ENCODE peak calls at places on chromosomes 13 and 19, in seven cellular contexts. One of them, this sample, is unnamed.

GRCh38 chr13:111853146-111853545 is 213.8 kb upstream of the SOX1 start:
- DNase-seq in adipocyte: no peak
- DNase-seq in B cell: no peak
- DNase-seq in EL: no peak
- DNase-seq in IMR-90: no peak
- DNase-seq in stimulated activated CD8-positive, alpha-beta memory T cell treated with anti-CD3 and anti-CD28 coated beads, Interleukin-2, amount 100 ng/mL, for 1 hour: no peak
- DNase-seq in stimulated activated CD4-positive, alpha-beta T cell treated with anti-CD3 and anti-CD28 coated beads, Interleukin-2, amount 100 ng/mL, for 48 hours: no peak
- DNase-seq in this sample: no peak

GRCh38 chr13:23776698-23777570 is 112.3 kb downstream of the MIPEP start:
- DNase-seq in adipocyte: no peak
- DNase-seq in B cell: peak
- DNase-seq in EL: no peak
- DNase-seq in IMR-90: no peak
- DNase-seq in stimulated activated CD8-positive, alpha-beta memory T cell treated with anti-CD3 and anti-CD28 coated beads, Interleukin-2, amount 100 ng/mL, for 1 hour: no peak
- DNase-seq in stimulated activated CD4-positive, alpha-beta T cell treated with anti-CD3 and anti-CD28 coated beads, Interleukin-2, amount 100 ng/mL, for 48 hours: no peak
- DNase-seq in this sample: no peak

GRCh38 chr19:6418562-6418932 is 6.1 kb downstream of the KHSRP start:
- DNase-seq in adipocyte: no peak
- DNase-seq in B cell: no peak
- DNase-seq in EL: no peak
- DNase-seq in IMR-90: no peak
- DNase-seq in stimulated activated CD8-positive, alpha-beta memory T cell treated with anti-CD3 and anti-CD28 coated beads, Interleukin-2, amount 100 ng/mL, for 1 hour: no peak
- DNase-seq in stimulated activated CD4-positive, alpha-beta T cell treated with anti-CD3 and anti-CD28 coated beads, Interleukin-2, amount 100 ng/mL, for 48 hours: no peak
- DNase-seq in this sample: no peak

GRCh38 chr13:32537580-32538233 is 888 bp downstream of the N4BP2L2 start:
- DNase-seq in adipocyte: no peak
- DNase-seq in B cell: no peak
- DNase-seq in EL: peak
- DNase-seq in IMR-90: no peak
- DNase-seq in stimulated activated CD8-positive, alpha-beta memory T cell treated with anti-CD3 and anti-CD28 coated beads, Interleukin-2, amount 100 ng/mL, for 1 hour: peak
- DNase-seq in stimulated activated CD4-positive, alpha-beta T cell treated with anti-CD3 and anti-CD28 coated beads, Interleukin-2, amount 100 ng/mL, for 48 hours: peak
- DNase-seq in this sample: peak

GRCh38 chr19:5103812-5104410 is 135.0 kb downstream of the KDM4B start:
- DNase-seq in adipocyte: no peak
- DNase-seq in B cell: no peak
- DNase-seq in EL: no peak
- DNase-seq in IMR-90: no peak
- DNase-seq in stimulated activated CD8-positive, alpha-beta memory T cell treated with anti-CD3 and anti-CD28 coated beads, Interleukin-2, amount 100 ng/mL, for 1 hour: no peak
- DNase-seq in stimulated activated CD4-positive, alpha-beta T cell treated with anti-CD3 and anti-CD28 coated beads, Interleukin-2, amount 100 ng/mL, for 48 hours: no peak
- DNase-seq in this sample: no peak

GRCh38 chr13:105333416-105333815 is 1202.0 kb downstream of the EFNB2 start:
- DNase-seq in adipocyte: peak
- DNase-seq in B cell: no peak
- DNase-seq in EL: peak
- DNase-seq in IMR-90: peak
- DNase-seq in stimulated activated CD8-positive, alpha-beta memory T cell treated with anti-CD3 and anti-CD28 coated beads, Interleukin-2, amount 100 ng/mL, for 1 hour: no peak
- DNase-seq in stimulated activated CD4-positive, alpha-beta T cell treated with anti-CD3 and anti-CD28 coated beads, Interleukin-2, amount 100 ng/mL, for 48 hours: no peak
- DNase-seq in this sample: no peak

GRCh38 chr13:47251771-47252170 is 354.9 kb upstream of the HTR2A start:
- DNase-seq in adipocyte: no peak
- DNase-seq in B cell: no peak
- DNase-seq in EL: no peak
- DNase-seq in IMR-90: no peak
- DNase-seq in stimulated activated CD8-positive, alpha-beta memory T cell treated with anti-CD3 and anti-CD28 coated beads, Interleukin-2, amount 100 ng/mL, for 1 hour: no peak
- DNase-seq in stimulated activated CD4-positive, alpha-beta T cell treated with anti-CD3 and anti-CD28 coated beads, Interleukin-2, amount 100 ng/mL, for 48 hours: no peak
- DNase-seq in this sample: peak

GRCh38 chr13:76425930-76426329 is 460.3 kb downstream of the KCTD12 start:
- DNase-seq in adipocyte: peak
- DNase-seq in B cell: no peak
- DNase-seq in EL: no peak
- DNase-seq in IMR-90: peak
- DNase-seq in stimulated activated CD8-positive, alpha-beta memory T cell treated with anti-CD3 and anti-CD28 coated beads, Interleukin-2, amount 100 ng/mL, for 1 hour: no peak
- DNase-seq in stimulated activated CD4-positive, alpha-beta T cell treated with anti-CD3 and anti-CD28 coated beads, Interleukin-2, amount 100 ng/mL, for 48 hours: no peak
- DNase-seq in this sample: peak

GRCh38 chr13:74047925-74048324 is 86.3 kb downstream of the KLF12 start:
- DNase-seq in adipocyte: peak
- DNase-seq in B cell: no peak
- DNase-seq in EL: peak
- DNase-seq in IMR-90: no peak
- DNase-seq in stimulated activated CD8-positive, alpha-beta memory T cell treated with anti-CD3 and anti-CD28 coated beads, Interleukin-2, amount 100 ng/mL, for 1 hour: no peak
- DNase-seq in stimulated activated CD4-positive, alpha-beta T cell treated with anti-CD3 and anti-CD28 coated beads, Interleukin-2, amount 100 ng/mL, for 48 hours: no peak
- DNase-seq in this sample: peak

GRCh38 chr19:10305139-10305806 is 4.3 kb downstream of the ZGLP1 start:
- DNase-seq in adipocyte: peak
- DNase-seq in B cell: no peak
- DNase-seq in EL: peak
- DNase-seq in IMR-90: peak
- DNase-seq in stimulated activated CD8-positive, alpha-beta memory T cell treated with anti-CD3 and anti-CD28 coated beads, Interleukin-2, amount 100 ng/mL, for 1 hour: no peak
- DNase-seq in stimulated activated CD4-positive, alpha-beta T cell treated with anti-CD3 and anti-CD28 coated beads, Interleukin-2, amount 100 ng/mL, for 48 hours: no peak
- DNase-seq in this sample: peak

GRCh38 chr19:24054044-24054935 is 32.7 kb upstream of the ZNF254 start:
- DNase-seq in adipocyte: peak
- DNase-seq in B cell: no peak
- DNase-seq in EL: peak
- DNase-seq in IMR-90: peak
- DNase-seq in stimulated activated CD8-positive, alpha-beta memory T cell treated with anti-CD3 and anti-CD28 coated beads, Interleukin-2, amount 100 ng/mL, for 1 hour: no peak
- DNase-seq in stimulated activated CD4-positive, alpha-beta T cell treated with anti-CD3 and anti-CD28 coated beads, Interleukin-2, amount 100 ng/mL, for 48 hours: no peak
- DNase-seq in this sample: peak

GRCh38 chr19:55080915-55081772 is 5.5 kb downstream of the EPS8L1 start:
- DNase-seq in adipocyte: peak
- DNase-seq in B cell: peak
- DNase-seq in EL: peak
- DNase-seq in IMR-90: peak
- DNase-seq in stimulated activated CD8-positive, alpha-beta memory T cell treated with anti-CD3 and anti-CD28 coated beads, Interleukin-2, amount 100 ng/mL, for 1 hour: peak
- DNase-seq in stimulated activated CD4-positive, alpha-beta T cell treated with anti-CD3 and anti-CD28 coated beads, Interleukin-2, amount 100 ng/mL, for 48 hours: peak
- DNase-seq in this sample: peak

GRCh38 chr19:39413269-39413902 is 917 bp downstream of the PLEKHG2 start:
- DNase-seq in adipocyte: peak
- DNase-seq in B cell: no peak
- DNase-seq in EL: peak
- DNase-seq in IMR-90: peak
- DNase-seq in stimulated activated CD8-positive, alpha-beta memory T cell treated with anti-CD3 and anti-CD28 coated beads, Interleukin-2, amount 100 ng/mL, for 1 hour: no peak
- DNase-seq in stimulated activated CD4-positive, alpha-beta T cell treated with anti-CD3 and anti-CD28 coated beads, Interleukin-2, amount 100 ng/mL, for 48 hours: no peak
- DNase-seq in this sample: peak

This sample was measured in GM03348.